ENCODE peak calls at places on chromosomes 4 and X, in six cellular contexts. Q is OCI-LY7, N is astrocyte, R is right atrium auricular region, D is neuronal stem cell, K is cardiac muscle cell. W is an unnamed sample.

GRCh38 chrX:24761306-24761705 is 67.6 kb downstream of the POLA1 start:
- DNase-seq in D (no peak), R (no peak), N (peak; percentile 72), K (no peak), Q (no peak), W (no peak)

GRCh38 chr4:110900206-110900769 is 277.4 kb upstream of the PITX2 start:
- DNase-seq in N (no peak), K (no peak), R (no peak), D (no peak), Q (no peak), W (peak; percentile 71)

GRCh38 chr4:119688439-119688838 is 59.8 kb upstream of the PDE5A start:
- DNase-seq in Q (no peak), N (no peak), R (no peak), K (no peak), D (no peak), W (no peak)

GRCh38 chrX:25105251-25105650 is 89.5 kb upstream of the ARX start:
- DNase-seq in Q (no peak), R (no peak), K (no peak), D (no peak), N (no peak), W (peak; percentile 67)

GRCh38 chr4:2423066-2423465 is 4.3 kb downstream of the CFAP99 start:
- DNase-seq in Q (no peak), K (no peak), R (no peak), D (no peak), N (no peak), W (no peak)

GRCh38 chrX:20531667-20532066 is 265.0 kb upstream of the RPS6KA3 start:
- DNase-seq in R (no peak), D (no peak), N (no peak), K (peak; percentile 17), Q (no peak), W (no peak)

GRCh38 chr4:108881190-108881589 is 118.3 kb upstream of the ETNPPL start:
- DNase-seq in N (peak; percentile 98), Q (no peak), K (peak; percentile 84), R (no peak), D (peak; percentile 23), W (no peak)

GRCh38 chrX:130079824-130080406 is 30.4 kb downstream of the ELF4 start:
- DNase-seq in Q (peak; percentile 65), K (peak; percentile 84), R (peak; percentile 62), N (peak; percentile 32), D (peak; percentile 58), W (peak; percentile 81)

GRCh38 chrX:39957816-39958561 is 139.8 kb downstream of the BCOR start:
- DNase-seq in D (no peak), Q (no peak), N (peak; percentile 41), K (no peak), R (no peak), W (no peak)

GRCh38 chr4:153467154-153467896 is 1.2 kb downstream of the TMEM131L start:
- DNase-seq in N (no peak), D (no peak), K (no peak), R (no peak), Q (peak; percentile 98), W (peak; percentile 22)

GRCh38 chrX:51598899-51599298 is 19.8 kb downstream of the CENPVL3 start:
- DNase-seq in D (no peak), Q (no peak), N (no peak), K (no peak), R (no peak), W (no peak)

GRCh38 chr4:3318561-3319021 is 25.8 kb downstream of the RGS12 start:
- DNase-seq in D (no peak), R (peak; percentile 42), Q (no peak), K (no peak), N (no peak), W (no peak)

GRCh38 chr4:160505724-160506123 is 1402.8 kb downstream of the RAPGEF2 start:
- DNase-seq in N (no peak), Q (no peak), R (no peak), K (no peak), D (no peak), W (no peak)

GRCh38 chr4:155667538-155668511 is 1.2 kb downstream of the GUCY1A1 start:
- DNase-seq in D (peak; percentile 53), N (peak; percentile 25), R (peak; percentile 63), Q (no peak), K (peak; percentile 62), W (peak; percentile 47)

GRCh38 chr4:179607003-179607402 is 2164.8 kb upstream of the AGA start:
- DNase-seq in D (no peak), R (no peak), Q (no peak), K (no peak), N (no peak), W (no peak)

GRCh38 chr4:16588651-16589050 is 309.8 kb downstream of the LDB2 start:
- DNase-seq in R (no peak), D (no peak), Q (no peak), K (no peak), N (no peak), W (no peak)

GRCh38 chrX:33855251-33855650 is 276.9 kb downstream of the FAM47A start:
- DNase-seq in D (no peak), N (no peak), Q (no peak), R (no peak), K (no peak), W (no peak)

GRCh38 chr4:153120235-153120634 is 84.0 kb upstream of the TRIM2 start:
- DNase-seq in Q (no peak), D (no peak), N (no peak), K (no peak), R (no peak), W (no peak)

GRCh38 chr4:7779194-7779768 is 160.4 kb downstream of the AFAP1 start:
- DNase-seq in D (no peak), K (peak; percentile 46), N (peak; percentile 53), R (no peak), Q (no peak), W (no peak)

GRCh38 chrX:69493193-69493592 is 10.9 kb upstream of the NALF2 start:
- DNase-seq in R (no peak), N (no peak), Q (peak; percentile 47), K (peak; percentile 30), D (peak; percentile 31), W (peak; percentile 28)

GRCh38 chr4:83516042-83516772 is 19.7 kb upstream of the GPAT3 start:
- DNase-seq in K (peak; percentile 66), Q (no peak), R (no peak), D (no peak), N (peak; percentile 89), W (no peak)

GRCh38 chr4:158193171-158193749 is 17.0 kb upstream of the TMEM144 start:
- DNase-seq in R (no peak), N (peak; percentile 13), Q (peak; percentile 13), D (peak; percentile 32), K (peak; percentile 51), W (no peak)

GRCh38 chr4:190019023-190019858 is 7.8 kb downstream of the FRG2 start:
- DNase-seq in D (no peak), R (no peak), K (no peak), Q (no peak), N (no peak), W (no peak)

GRCh38 chrX:30065226-30065625 is 150.1 kb upstream of the MAGEB2 start:
- DNase-seq in Q (no peak), N (peak; percentile 55), K (peak; percentile 38), D (no peak), R (no peak), W (no peak)

GRCh38 chrX:112935029-112935428 is 94.4 kb upstream of the AMOT start:
- DNase-seq in Q (no peak), N (no peak), K (no peak), D (no peak), R (no peak), W (no peak)

GRCh38 chr4:142416711-142417275 is 429.3 kb downstream of the INPP4B start:
- DNase-seq in R (no peak), Q (no peak), D (no peak), K (peak; percentile 53), N (peak; percentile 71), W (no peak)

GRCh38 chr4:118345813-118346212 is 7.0 kb downstream of the PRSS12 start:
- DNase-seq in K (no peak), N (no peak), Q (no peak), D (no peak), R (no peak), W (no peak)

GRCh38 chrX:15358533-15358932 is 23.2 kb upstream of the PIGA start:
- DNase-seq in Q (no peak), D (no peak), N (no peak), R (no peak), K (no peak), W (no peak)

GRCh38 chr4:162852642-162853041 is 314.0 kb downstream of the NAF1 start:
- DNase-seq in K (no peak), R (no peak), N (no peak), Q (no peak), D (no peak), W (no peak)

GRCh38 chrX:142998447-142999208 is 27.1 kb upstream of the SPANXN4 start:
- DNase-seq in K (peak; percentile 13), Q (no peak), R (no peak), D (no peak), N (no peak), W (no peak)

GRCh38 chr4:94406668-94407437 is 44.9 kb upstream of the PDLIM5 start:
- DNase-seq in N (peak; percentile 65), D (peak; percentile 61), Q (peak; percentile 70), K (peak; percentile 94), R (peak; percentile 81), W (peak; percentile 82)

DNA sequence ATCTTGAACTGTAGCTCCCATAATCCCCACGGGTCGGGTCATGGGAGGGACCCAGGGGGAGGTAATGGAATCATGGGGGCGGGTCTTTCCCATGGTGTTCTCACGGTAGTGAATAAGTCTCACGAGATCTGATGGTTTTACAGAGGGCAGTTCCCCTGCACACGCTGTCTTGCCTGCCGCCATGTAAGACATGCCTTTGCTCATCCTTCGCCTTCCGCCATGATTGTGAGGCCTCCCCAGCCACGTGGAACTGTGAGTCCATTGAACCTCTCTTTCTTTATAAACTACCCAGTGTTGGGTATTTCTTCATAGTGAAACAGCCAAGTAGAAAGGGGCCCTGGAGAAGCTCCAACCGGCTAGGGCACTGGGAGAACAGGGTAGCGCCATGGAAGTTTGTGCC is 12.3 kb downstream of the CTAG1A start:
- DNase-seq in R (no peak), K (no peak), Q (no peak), N (no peak), D (no peak), W (no peak)
- H3K9me3 ChIP-seq in R (no peaks in the 10 kb centered on the region), K (no peaks in the 10 kb centered on the region), Q (no peaks in the 10 kb centered on the region), N (no peaks in the 10 kb centered on the region), D (no peaks in the 10 kb centered on the region), W (peaks cover 6% of the 10 kb centered on the region)

DNA sequence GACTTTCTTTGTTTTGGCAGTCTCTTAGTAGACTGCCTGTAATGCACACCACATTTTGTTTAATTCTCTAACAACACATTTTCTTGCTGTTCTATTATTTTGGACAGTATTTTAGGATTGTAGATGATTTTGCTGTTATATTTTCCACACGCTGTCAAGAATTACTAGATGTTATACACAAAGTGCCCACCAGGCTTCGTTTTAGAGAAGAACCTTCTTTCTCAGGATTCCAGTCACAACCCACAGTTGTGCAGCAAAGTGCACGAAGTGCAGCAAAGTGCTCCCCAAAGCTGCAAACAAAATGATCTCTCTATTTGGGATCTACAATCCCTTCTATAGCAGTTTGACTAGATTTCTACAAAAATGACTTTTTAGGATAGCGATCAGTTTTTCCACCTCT is 2.4 kb downstream of the ZNF141 start:
- DNase-seq in N (no peak), Q (peak; percentile 15), R (no peak), K (peak; percentile 1), D (no peak), W (no peak)
- H3K9me3 ChIP-seq in N (no peaks in the 10 kb centered on the region), Q (peaks cover 32% of the 10 kb centered on the region), R (no peaks in the 10 kb centered on the region), K (no peaks in the 10 kb centered on the region), D (peaks cover 7% of the 10 kb centered on the region), W (no peaks in the 10 kb centered on the region)

GRCh38 chr4:165560941-165561340 is 182.1 kb downstream of the CPE start:
- DNase-seq in N (peak; percentile 56), Q (no peak), K (no peak), D (no peak), R (no peak), W (no peak)
- H3K9me3 ChIP-seq in N (no peaks in the 10 kb centered on the region), Q (no peaks in the 10 kb centered on the region), K (no peaks in the 10 kb centered on the region), D (peaks cover 2% of the 10 kb centered on the region), R (no peaks in the 10 kb centered on the region), W (no peaks in the 10 kb centered on the region)

GRCh38 chrX:47452112-47452511 is 30.9 kb downstream of the ZNF41 start:
- DNase-seq in N (no peak), R (no peak), K (no peak), Q (no peak), D (no peak), W (no peak)
- H3K9me3 ChIP-seq in N (peaks cover 27% of the 10 kb centered on the region), R (peaks cover 3% of the 10 kb centered on the region), K (peaks cover 3% of the 10 kb centered on the region), Q (peaks cover 10% of the 10 kb centered on the region), D (peaks cover 14% of the 10 kb centered on the region), W (peaks cover 20% of the 10 kb centered on the region)